ENCODE peak calls at places on chromosome X, in seven cellular contexts. Z is ureter; O is M059J; F is smooth muscle cell of the brain vasculature; W is stimulated activated CD8-positive, alpha-beta memory T cell treated with anti-CD3 and anti-CD28 coated beads, Interleukin-7, amount 100 ng/mL, for 1 hour; K is endothelial cell; S is kidney tubule cell. T is an unnamed sample.

GRCh38 chrX:52821079-52821760 is 10.1 kb downstream of the XAGE5 start:
- DNase-seq in Z (no peak), O (no peak), F (no peak), W (no peak), K (no peak), S (peak), T (no peak)

GRCh38 chrX:44245730-44246129 is 97.7 kb downstream of the EFHC2 start:
- DNase-seq in Z (no peak), O (no peak), F (no peak), W (no peak), K (no peak), S (no peak), T (no peak)

GRCh38 chrX:102067966-102068723 is 57.3 kb upstream of the TCEAL2 start:
- DNase-seq in Z (no peak), O (peak), F (no peak), W (no peak), K (peak), S (peak), T (peak)

GRCh38 chrX:72031634-72032033 is 100.1 kb downstream of the RTL5 start:
- DNase-seq in Z (no peak), O (no peak), F (no peak), W (no peak), K (no peak), S (no peak), T (no peak)

GRCh38 chrX:1592863-1593201 is 1.4 kb downstream of the AKAP17A start:
- DNase-seq in Z (no peak), O (no peak), F (no peak), W (no peak), K (no peak), S (no peak), T (no peak)

GRCh38 chrX:54182864-54183613 is at the start of gene FAM120C:
- DNase-seq in Z (peak), O (peak), F (peak), W (peak), K (peak), S (peak), T (peak)

GRCh38 chrX:2692221-2693122 is 1.4 kb downstream of the CD99 start:
- DNase-seq in Z (no peak), O (peak), F (no peak), W (no peak), K (peak), S (peak), T (no peak)

GRCh38 chrX:16671005-16671404 is 21.0 kb downstream of the S100G start:
- DNase-seq in Z (no peak), O (peak), F (peak), W (no peak), K (peak), S (peak), T (no peak)

GRCh38 chrX:87805829-87806490 is 288.4 kb downstream of the KLHL4 start:
- DNase-seq in Z (no peak), O (peak), F (no peak), W (no peak), K (no peak), S (peak), T (no peak)

GRCh38 chrX:138917781-138918180 is 206.3 kb upstream of the FGF13 start:
- DNase-seq in Z (no peak), O (peak), F (no peak), W (no peak), K (no peak), S (peak), T (no peak)

GRCh38 chrX:638482-639131 is 8.0 kb downstream of the SHOX start:
- DNase-seq in Z (peak), O (no peak), F (no peak), W (no peak), K (no peak), S (no peak), T (no peak)

GRCh38 chrX:47568656-47569295 is 7.8 kb downstream of the ARAF start:
- DNase-seq in Z (no peak), O (peak), F (no peak), W (no peak), K (no peak), S (no peak), T (no peak)

GRCh38 chrX:49992809-49993208 is 70.4 kb downstream of the CLCN5 start:
- DNase-seq in Z (no peak), O (no peak), F (no peak), W (no peak), K (no peak), S (no peak), T (no peak)

GRCh38 chrX:97984641-97985040 is 1100.9 kb downstream of the RPA4 start:
- DNase-seq in Z (no peak), O (peak), F (no peak), W (no peak), K (no peak), S (peak), T (no peak)

GRCh38 chrX:9312922-9313867 is 151.7 kb upstream of the TBL1X start:
- DNase-seq in Z (peak), O (peak), F (no peak), W (peak), K (peak), S (peak), T (peak)

GRCh38 chrX:47145408-47146120 is 543 bp downstream of the RBM10 start:
- DNase-seq in Z (no peak), O (peak), F (no peak), W (peak), K (no peak), S (no peak), T (no peak)

GRCh38 chrX:18938710-18939109 is 45.2 kb downstream of the PHKA2 start:
- DNase-seq in Z (no peak), O (peak), F (no peak), W (no peak), K (no peak), S (peak), T (peak)

GRCh38 chrX:24485323-24485722 is 20.2 kb downstream of the PDK3 start:
- DNase-seq in Z (no peak), O (no peak), F (no peak), W (no peak), K (no peak), S (no peak), T (no peak)

GRCh38 chrX:123487226-123487625 is 245.6 kb downstream of the THOC2 start:
- DNase-seq in Z (no peak), O (no peak), F (no peak), W (no peak), K (no peak), S (no peak), T (no peak)

GRCh38 chrX:68588653-68589371 is 58.7 kb upstream of the STARD8 start:
- DNase-seq in Z (no peak), O (peak), F (no peak), W (no peak), K (no peak), S (peak), T (peak)

GRCh38 chrX:125137521-125137920 is 182.2 kb upstream of the TEX13C start:
- DNase-seq in Z (no peak), O (no peak), F (no peak), W (no peak), K (no peak), S (no peak), T (no peak)

GRCh38 chrX:111519215-111519614 is 7.8 kb downstream of the SERTM2 start:
- DNase-seq in Z (no peak), O (peak), F (no peak), W (no peak), K (no peak), S (peak), T (no peak)

GRCh38 chrX:82734140-82734539 is 774.0 kb upstream of the POU3F4 start:
- DNase-seq in Z (no peak), O (no peak), F (no peak), W (no peak), K (no peak), S (peak), T (no peak)

GRCh38 chrX:112450810-112451209 is 228.9 kb downstream of the LHFPL1 start:
- DNase-seq in Z (no peak), O (peak), F (no peak), W (no peak), K (no peak), S (no peak), T (no peak)

GRCh38 chrX:132235488-132235887 is 16.2 kb upstream of the RAP2C start:
- DNase-seq in Z (no peak), O (no peak), F (no peak), W (no peak), K (no peak), S (no peak), T (no peak)

GRCh38 chrX:118212817-118213183 is 96.2 kb upstream of the KLHL13 start:
- DNase-seq in Z (no peak), O (peak), F (no peak), W (no peak), K (no peak), S (no peak), T (no peak)

GRCh38 chrX:22109442-22109841 is 77.3 kb downstream of the PHEX start:
- DNase-seq in Z (no peak), O (peak), F (no peak), W (no peak), K (no peak), S (peak), T (peak)

GRCh38 chrX:2489446-2490445 is 11.0 kb downstream of the DHRSX start:
- DNase-seq in Z (no peak), O (no peak), F (no peak), W (no peak), K (no peak), S (no peak), T (no peak)

GRCh38 chrX:110992611-110993010 is 103.4 kb upstream of the PAK3 start:
- DNase-seq in Z (no peak), O (peak), F (no peak), W (no peak), K (peak), S (peak), T (no peak)

GRCh38 chrX:34810364-34810763 is 132.2 kb upstream of the FAM47B start:
- DNase-seq in Z (no peak), O (peak), F (no peak), W (no peak), K (no peak), S (peak), T (no peak)

GRCh38 chrX:153583433-153583832 is 15.5 kb downstream of the CCNQ start:
- DNase-seq in Z (no peak), O (peak), F (no peak), W (no peak), K (no peak), S (peak), T (no peak)

GRCh38 chrX:100994352-100995281 is 25.1 kb downstream of the ARL13A start:
- DNase-seq in Z (no peak), O (peak), F (no peak), W (no peak), K (no peak), S (peak), T (peak)

GRCh38 chrX:70289168-70289792 is 447 bp downstream of the PDZD11 start:
- DNase-seq in Z (no peak), O (peak), F (no peak), W (no peak), K (no peak), S (peak), T (no peak)

GRCh38 chrX:39726810-39727209 is 370.9 kb downstream of the BCOR start:
- DNase-seq in Z (no peak), O (peak), F (no peak), W (no peak), K (no peak), S (peak), T (no peak)

GRCh38 chrX:21412883-21413282 is 38.7 kb downstream of the CNKSR2 start:
- DNase-seq in Z (no peak), O (no peak), F (no peak), W (no peak), K (no peak), S (peak), T (no peak)

GRCh38 chrX:135112096-135112729 is 8.1 kb downstream of the ETDB start:
- DNase-seq in Z (no peak), O (peak), F (no peak), W (no peak), K (peak), S (peak), T (no peak)

GRCh38 chrX:37776283-37776986 is 3.4 kb upstream of the CYBB start:
- DNase-seq in Z (no peak), O (no peak), F (no peak), W (no peak), K (no peak), S (no peak), T (no peak)

T was measured in PC-9.